ENCODE peak calls at places on chromosomes 6 and 20, in six cellular contexts. O is left ventricle myocardium inferior, Y is psoas muscle, A is AG04450, I is body of pancreas, X is WTC11. R is an unnamed sample.

GRCh38 chr6:99613398-99613704 is 6.7 kb downstream of the PRDM13 start:
- DNase-seq in O (no peak), Y (peak), A (no peak), I (peak), X (peak), R (no peak)

GRCh38 chr6:170226647-170227046 is 64.2 kb downstream of the DLL1 start:
- DNase-seq in O (no peak), Y (no peak), A (no peak), I (peak), X (no peak), R (no peak)

GRCh38 chr6:100880149-100880900 is 804 bp downstream of the ASCC3 start:
- DNase-seq in O (no peak), Y (no peak), A (no peak), I (peak), X (no peak), R (peak)

GRCh38 chr6:39801456-39802251 is 9.5 kb downstream of the DAAM2 start:
- DNase-seq in O (no peak), Y (no peak), A (no peak), I (no peak), X (no peak), R (no peak)

GRCh38 chr20:25035924-25036323 is 22.0 kb downstream of the ACSS1 start:
- DNase-seq in O (no peak), Y (no peak), A (no peak), I (no peak), X (no peak), R (no peak)

GRCh38 chr6:46290435-46290834 is 119.7 kb upstream of the ENPP5 start:
- DNase-seq in O (no peak), Y (no peak), A (no peak), I (no peak), X (no peak), R (no peak)

GRCh38 chr6:39933669-39934059 is 598 bp downstream of the MOCS1 start:
- DNase-seq in O (no peak), Y (no peak), A (no peak), I (no peak), X (no peak), R (no peak)

GRCh38 chr6:119533603-119534279 is 184.2 kb upstream of the MAN1A1 start:
- DNase-seq in O (no peak), Y (no peak), A (peak), I (peak), X (no peak), R (peak)

GRCh38 chr6:136761227-136761922 is 30.9 kb downstream of the MAP3K5 start:
- DNase-seq in O (peak), Y (no peak), A (no peak), I (peak), X (no peak), R (no peak)

GRCh38 chr6:156662025-156662445 is 115.1 kb upstream of the ARID1B start:
- DNase-seq in O (no peak), Y (no peak), A (no peak), I (peak), X (peak), R (peak)

GRCh38 chr6:21438237-21438985 is 155.1 kb upstream of the SOX4 start:
- DNase-seq in O (no peak), Y (no peak), A (no peak), I (no peak), X (no peak), R (no peak)

GRCh38 chr6:3990692-3991491 is 88.0 kb downstream of the FAM217A start:
- DNase-seq in O (peak), Y (peak), A (peak), I (peak), X (peak), R (peak)

GRCh38 chr6:38367231-38367630 is 272.5 kb downstream of the BTBD9 start:
- DNase-seq in O (no peak), Y (no peak), A (no peak), I (no peak), X (no peak), R (no peak)

GRCh38 chr6:3336066-3336786 is 77.5 kb downstream of the PSMG4 start:
- DNase-seq in O (no peak), Y (no peak), A (no peak), I (peak), X (no peak), R (no peak)

GRCh38 chr6:29965873-29966601 is 23.7 kb downstream of the HLA-A start:
- DNase-seq in O (peak), Y (peak), A (no peak), I (peak), X (no peak), R (peak)

GRCh38 chr6:125944434-125944816 is 12.1 kb upstream of the HINT3 start:
- DNase-seq in O (peak), Y (no peak), A (no peak), I (peak), X (no peak), R (peak)

GRCh38 chr6:167079853-167080297 is 43.0 kb upstream of the CCR6 start:
- DNase-seq in O (no peak), Y (no peak), A (no peak), I (no peak), X (no peak), R (no peak)
- TF ChIP-seq CTCF in O (no peak), Y (no peak), A (no peak), I (no peak), X (no peak), R (no peak)

GRCh38 chr20:62368303-62368628 is 1.2 kb upstream of the LAMA5 start:
- DNase-seq in O (no peak), Y (no peak), A (no peak), I (no peak), X (no peak), R (no peak)
- TF ChIP-seq CTCF in O (no peak), Y (no peak), A (no peak), I (no peak), X (no peak), R (no peak)

DNA sequence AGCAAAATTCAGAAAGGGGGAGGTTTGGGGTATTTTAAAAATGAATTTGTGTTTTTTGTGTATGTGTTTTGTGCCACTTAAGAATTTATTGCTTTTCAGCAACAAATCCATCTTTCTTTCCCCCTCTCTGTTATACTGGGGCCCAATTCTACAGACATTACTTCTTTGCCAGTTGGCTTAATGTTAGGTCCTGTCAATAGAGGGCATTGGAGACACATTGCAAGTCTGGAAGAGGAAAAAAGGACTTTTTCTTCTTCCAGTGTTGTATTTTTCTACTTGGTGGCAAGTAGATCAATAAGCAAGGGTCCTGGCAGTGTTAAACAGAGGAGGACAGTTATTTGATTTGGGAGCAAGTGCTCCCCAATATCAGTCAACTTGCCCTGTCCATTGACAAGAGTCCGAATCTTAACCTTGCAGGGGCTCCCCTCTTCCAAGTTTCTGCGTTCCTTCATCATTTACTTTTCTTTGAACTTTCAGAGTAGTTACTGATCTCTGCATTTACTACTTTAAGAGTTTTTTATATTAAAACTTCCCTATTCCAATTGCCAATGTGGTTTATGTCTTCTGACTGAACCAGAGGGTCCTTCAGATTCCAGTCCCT is 23.4 kb downstream of the SCML4 start:
- DNase-seq in O (no peak), Y (no peak), A (no peak), I (no peak), X (no peak), R (peak)
- TF ChIP-seq CTCF in O (no peak), Y (no peak), A (peak), I (peak), X (no peak), R (peak)

GRCh38 chr6:97630592-97630991 is 347.6 kb upstream of the MMS22L start:
- DNase-seq in O (no peak), Y (no peak), A (no peak), I (no peak), X (no peak), R (no peak)
- TF ChIP-seq CTCF in O (no peak), Y (no peak), A (no peak), I (no peak), X (no peak), R (no peak)

R was measured in MCF 10A.